ENCODE peak calls at places on chromosomes 6 and 20, in nine cellular contexts. X is astrocyte; Z is GM23338; N is heart right ventricle; P is right atrium auricular region; G is effector memory CD4-positive, alpha-beta T cell; Y is epithelial cell of prostate; V is WERI-Rb-1; U is RWPE1. S is an unnamed sample.

GRCh38 chr20:47051936-47052566 is 157.4 kb downstream of the EYA2 start:
- DNase-seq in N (no peak), U (no peak), G (no peak), P (no peak), X (no peak), Z (no peak), V (no peak), Y (no peak), S (no peak)

GRCh38 chr6:53795702-53796450 is 1.1 kb downstream of the LRRC1 start:
- DNase-seq in G (no peak), N (peak), V (peak), Y (no peak), Z (peak), P (no peak), X (peak), U (peak), S (peak)

GRCh38 chr6:80608881-80609280 is 502.4 kb downstream of the BCKDHB start:
- DNase-seq in Z (no peak), U (no peak), Y (no peak), X (peak), G (no peak), N (no peak), V (no peak), P (no peak), S (no peak)

GRCh38 chr6:73394577-73395354 is at the start of gene DDX43:
- DNase-seq in P (peak), V (no peak), Z (peak), U (peak), G (no peak), Y (no peak), N (peak), X (peak), S (peak)

GRCh38 chr20:41098703-41099250 is 38.6 kb upstream of the PLCG1 start:
- DNase-seq in N (no peak), X (no peak), U (no peak), Z (no peak), G (no peak), Y (no peak), P (no peak), V (no peak), S (no peak)

GRCh38 chr6:3911614-3912336 is 62.6 kb downstream of the FAM50B start:
- DNase-seq in Z (no peak), P (peak), Y (no peak), X (peak), U (peak), N (peak), G (no peak), V (no peak), S (peak)

GRCh38 chr20:62299666-62300236 is 3.0 kb upstream of the ADRM1 start:
- DNase-seq in Y (no peak), Z (no peak), G (no peak), N (no peak), U (no peak), X (no peak), P (no peak), V (no peak), S (no peak)

GRCh38 chr6:5135783-5136376 is 50.7 kb downstream of the PPP1R3G start:
- DNase-seq in Y (no peak), P (no peak), U (no peak), N (no peak), X (no peak), Z (peak), G (no peak), V (peak), S (no peak)

GRCh38 chr6:20286968-20287565 is 74.8 kb upstream of the MBOAT1 start:
- DNase-seq in V (no peak), G (no peak), X (no peak), Z (no peak), P (no peak), U (no peak), N (no peak), Y (no peak), S (no peak)

GRCh38 chr6:3808189-3808588 is 41.0 kb upstream of the FAM50B start:
- DNase-seq in V (no peak), P (no peak), N (no peak), X (no peak), Y (no peak), G (no peak), U (no peak), Z (no peak), S (no peak)

GRCh38 chr6:118869894-118870665 is 23.9 kb upstream of the ASF1A start:
- DNase-seq in X (peak), Z (no peak), U (no peak), G (no peak), N (no peak), P (no peak), V (no peak), Y (no peak), S (no peak)

GRCh38 chr6:22106445-22106844 is 190.4 kb downstream of the PRL start:
- DNase-seq in N (no peak), X (no peak), V (no peak), Z (no peak), P (no peak), G (no peak), U (no peak), Y (no peak), S (no peak)
- H3K27ac ChIP-seq in N (no peak), X (no peak), V (no peak), Z (no peak), P (no peak), G (no peak), U (no peak), Y (no peak), S (no peak)

GRCh38 chr6:35071347-35071994 is 69.7 kb downstream of the TCP11 start:
- DNase-seq in U (no peak), P (no peak), G (no peak), Y (no peak), Z (peak), N (no peak), V (no peak), X (peak), S (no peak)
- H3K27ac ChIP-seq in U (no peak), P (no peak), G (no peak), Y (no peak), Z (peak), N (no peak), V (no peak), X (no peak), S (no peak)

DNA sequence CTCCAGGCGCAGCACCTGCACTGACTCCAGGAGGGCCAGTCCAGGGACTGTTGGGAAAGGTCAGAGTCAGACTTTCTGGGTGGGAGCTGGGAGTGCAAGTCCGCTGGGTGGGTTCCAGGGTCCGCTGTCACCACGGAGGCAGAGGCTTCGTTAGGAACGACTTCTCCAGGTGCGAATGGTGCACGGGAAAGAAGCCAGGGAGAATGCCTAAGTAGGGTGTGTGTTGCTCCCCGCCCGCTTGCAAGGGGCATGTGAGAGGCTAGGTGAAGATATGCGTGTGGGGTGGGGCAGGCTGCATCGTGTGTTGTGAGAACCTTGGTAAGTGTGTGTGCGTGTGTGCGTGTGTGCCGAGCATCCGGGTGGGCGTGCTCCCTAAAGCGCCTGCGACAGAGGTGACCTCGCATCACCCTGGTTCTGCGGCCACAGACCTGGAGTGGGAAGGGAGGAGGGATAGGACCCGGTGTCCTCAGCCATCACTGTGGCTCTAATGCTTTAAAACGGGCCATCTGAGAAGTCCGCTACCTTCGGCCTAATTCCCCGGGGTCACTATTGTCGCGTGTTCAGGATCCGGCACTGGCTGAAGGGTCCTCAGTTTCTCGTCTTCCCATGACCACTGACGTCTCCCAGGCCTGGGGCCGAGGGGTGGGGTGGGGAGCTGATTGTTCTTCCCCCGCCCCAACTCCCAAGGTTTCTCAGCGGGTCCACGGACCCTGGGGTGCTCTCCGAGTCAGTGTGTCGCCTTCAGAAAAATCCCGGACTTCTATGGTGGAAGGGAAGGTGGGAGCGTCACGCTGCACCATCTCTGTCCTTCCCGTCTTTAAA is 6.1 kb downstream of the SLC32A1 start:
- DNase-seq in Y (no peak), X (no peak), N (no peak), Z (peak), G (no peak), V (peak), P (no peak), U (peak), S (no peak)
- H3K27ac ChIP-seq in Y (no peak), X (no peak), N (no peak), Z (no peak), G (no peak), V (no peak), P (no peak), U (no peak), S (no peak)

DNA sequence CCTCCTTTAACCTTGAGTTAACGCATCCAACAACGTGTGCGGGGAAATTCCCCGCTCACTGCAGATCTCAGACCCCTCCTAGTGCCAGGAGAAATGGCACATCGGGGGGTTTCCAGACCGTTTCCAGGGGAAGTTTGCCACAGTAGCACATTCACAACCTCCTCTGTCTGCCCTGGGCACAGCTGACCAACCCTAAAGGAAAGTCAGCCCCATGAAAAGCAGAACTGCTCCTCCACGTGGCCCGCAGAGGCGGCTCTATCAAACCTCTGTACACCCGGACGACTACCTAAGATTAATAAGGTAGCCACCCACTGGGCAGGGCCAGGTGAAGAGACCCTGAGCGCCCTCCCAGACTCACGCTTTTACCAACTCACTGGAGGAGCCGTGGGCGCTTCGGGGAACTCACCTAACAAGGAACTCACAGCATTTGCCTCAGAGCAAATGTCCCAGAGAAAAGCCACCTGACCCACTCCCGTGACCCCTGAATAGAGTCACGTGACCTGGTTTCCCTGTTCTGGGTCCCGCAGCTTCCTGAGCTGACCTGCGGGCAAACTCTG is 93.1 kb downstream of the PRND start:
- DNase-seq in Y (no peak), U (no peak), Z (no peak), G (peak), N (no peak), X (no peak), V (no peak), P (no peak), S (no peak)
- H3K27ac ChIP-seq in Y (no peak), U (no peak), Z (no peak), G (peak), N (peak), X (no peak), V (no peak), P (peak), S (peak)

DNA sequence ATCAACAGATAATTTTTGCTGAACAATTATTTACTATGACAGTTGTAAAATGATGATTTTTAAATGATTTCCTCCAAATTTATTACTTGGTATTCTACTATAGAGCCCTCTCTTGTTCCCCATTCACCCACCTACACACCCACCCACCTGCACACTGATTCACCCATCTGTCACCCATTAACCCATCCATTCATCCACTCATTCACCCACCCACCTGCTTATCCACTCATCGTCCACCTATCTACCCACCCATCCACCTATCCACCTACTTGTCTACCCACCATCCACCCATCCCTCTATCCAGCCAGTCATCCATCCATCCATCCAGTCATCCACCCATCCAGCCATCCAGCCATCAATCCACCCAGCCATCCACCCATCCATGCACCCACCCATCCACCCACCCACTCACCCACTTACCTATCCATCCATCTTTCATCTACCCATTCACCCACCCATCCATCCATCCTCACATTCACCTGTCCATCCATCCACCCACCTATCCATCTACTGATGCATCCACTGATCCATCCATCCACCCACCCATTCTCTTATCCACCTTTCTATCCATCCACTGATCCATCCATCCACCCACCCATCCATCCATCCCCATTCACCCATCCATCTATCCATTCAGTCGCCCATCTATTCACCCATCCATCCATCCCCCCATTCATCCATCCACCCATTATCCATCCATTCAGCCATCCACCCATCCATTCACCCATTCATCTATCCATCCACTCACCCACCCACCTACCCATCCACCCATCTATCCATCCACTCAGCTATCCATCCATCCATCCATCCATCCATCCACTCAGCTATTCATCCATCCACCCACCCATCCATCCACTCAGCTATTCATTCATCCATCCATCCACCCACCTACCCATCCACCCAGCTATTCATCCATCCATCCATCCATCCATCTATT is 72.0 kb downstream of the SYNJ2 start:
- DNase-seq in N (no peak), V (no peak), Z (no peak), Y (no peak), G (no peak), P (no peak), X (no peak), U (no peak), S (no peak)
- H3K27ac ChIP-seq in N (no peak), V (no peak), Z (no peak), Y (no peak), G (no peak), P (no peak), X (no peak), U (no peak), S (no peak)

GRCh38 chr6:52326540-52327364 is 35.2 kb upstream of the PAQR8 start:
- DNase-seq in U (no peak), G (no peak), X (no peak), N (no peak), Z (no peak), V (no peak), Y (no peak), P (no peak), S (no peak)
- H3K27ac ChIP-seq in U (no peak), G (no peak), X (no peak), N (no peak), Z (peak), V (no peak), Y (no peak), P (no peak), S (no peak)

GRCh38 chr6:167501831-167502385 is 177.0 kb downstream of the TTLL2 start:
- DNase-seq in N (no peak), Y (no peak), G (no peak), Z (peak), V (peak), U (no peak), X (no peak), P (no peak), S (no peak)

GRCh38 chr6:167500961-167501360 is 176.1 kb downstream of the TTLL2 start:
- DNase-seq in Z (no peak), X (no peak), P (no peak), Y (no peak), N (no peak), G (no peak), V (no peak), U (no peak), S (no peak)

GRCh38 chr6:167497387-167498056 is 172.6 kb downstream of the TTLL2 start:
- DNase-seq in X (no peak), V (no peak), G (no peak), Z (no peak), P (no peak), N (no peak), Y (no peak), U (no peak), S (no peak)

GRCh38 chr6:167496707-167497106 is 171.8 kb downstream of the TTLL2 start:
- DNase-seq in Z (no peak), V (no peak), U (no peak), X (no peak), N (no peak), P (no peak), G (no peak), Y (no peak), S (no peak)

GRCh38 chr6:167499161-167499660 is 174.3 kb downstream of the TTLL2 start:
- DNase-seq in X (no peak), Z (no peak), P (no peak), Y (no peak), G (no peak), N (no peak), U (no peak), V (no peak), S (no peak)
- H3K27ac ChIP-seq in X (no peak), Z (no peak), P (no peak), Y (no peak), G (no peak), N (no peak), U (no peak), V (no peak), S (no peak)

S was measured in lung.